ENCODE peak calls at places on chromosomes 7 and 10, in six cellular contexts. One of them, this sample, is unnamed.

GRCh38 chr10:6987536-6987945 is 407.5 kb upstream of the PRKCQ start:
- DNase-seq in stimulated activated naive CD8-positive, alpha-beta T cell treated with anti-CD3 and anti-CD28 coated beads, Interleukin-15, Interleukin-2, amounts not matched to agents 100 U/mL and 50 U/mL, for 24 hours: no peak
- DNase-seq in choroid plexus epithelial cell: no peak
- DNase-seq in NCI-H1436: no peak
- DNase-seq in mucosa of descending colon: no peak
- DNase-seq in chondrocyte: no peak
- DNase-seq in this sample: no peak

GRCh38 chr7:8115547-8116402 is 146.2 kb downstream of the ICA1 start:
- DNase-seq in NCI-H1436: no peak
- DNase-seq in stimulated activated naive CD8-positive, alpha-beta T cell treated with anti-CD3 and anti-CD28 coated beads, Interleukin-15, Interleukin-2, amounts not matched to agents 100 U/mL and 50 U/mL, for 24 hours: no peak
- DNase-seq in mucosa of descending colon: no peak
- DNase-seq in chondrocyte: no peak
- DNase-seq in choroid plexus epithelial cell: no peak
- DNase-seq in this sample: no peak

GRCh38 chr10:2214035-2214434 is 476.7 kb upstream of the ADARB2 start:
- DNase-seq in chondrocyte: no peak
- DNase-seq in NCI-H1436: no peak
- DNase-seq in stimulated activated naive CD8-positive, alpha-beta T cell treated with anti-CD3 and anti-CD28 coated beads, Interleukin-15, Interleukin-2, amounts not matched to agents 100 U/mL and 50 U/mL, for 24 hours: no peak
- DNase-seq in choroid plexus epithelial cell: peak
- DNase-seq in mucosa of descending colon: no peak
- DNase-seq in this sample: no peak

GRCh38 chr7:121485457-121486243 is 89.5 kb upstream of the FAM3C start:
- DNase-seq in chondrocyte: no peak
- DNase-seq in mucosa of descending colon: no peak
- DNase-seq in stimulated activated naive CD8-positive, alpha-beta T cell treated with anti-CD3 and anti-CD28 coated beads, Interleukin-15, Interleukin-2, amounts not matched to agents 100 U/mL and 50 U/mL, for 24 hours: no peak
- DNase-seq in NCI-H1436: no peak
- DNase-seq in choroid plexus epithelial cell: no peak
- DNase-seq in this sample: no peak

GRCh38 chr7:116671681-116672595 is at the start of gene MET:
- DNase-seq in stimulated activated naive CD8-positive, alpha-beta T cell treated with anti-CD3 and anti-CD28 coated beads, Interleukin-15, Interleukin-2, amounts not matched to agents 100 U/mL and 50 U/mL, for 24 hours: peak
- DNase-seq in mucosa of descending colon: peak
- DNase-seq in NCI-H1436: no peak
- DNase-seq in choroid plexus epithelial cell: peak
- DNase-seq in chondrocyte: peak
- DNase-seq in this sample: peak

GRCh38 chr10:50470798-50471582 is 152.8 kb downstream of the SGMS1 start:
- DNase-seq in choroid plexus epithelial cell: no peak
- DNase-seq in stimulated activated naive CD8-positive, alpha-beta T cell treated with anti-CD3 and anti-CD28 coated beads, Interleukin-15, Interleukin-2, amounts not matched to agents 100 U/mL and 50 U/mL, for 24 hours: no peak
- DNase-seq in chondrocyte: no peak
- DNase-seq in NCI-H1436: no peak
- DNase-seq in mucosa of descending colon: no peak
- DNase-seq in this sample: no peak

GRCh38 chr10:59047180-59047579 is 129.3 kb upstream of the PHYHIPL start:
- DNase-seq in mucosa of descending colon: no peak
- DNase-seq in NCI-H1436: peak
- DNase-seq in stimulated activated naive CD8-positive, alpha-beta T cell treated with anti-CD3 and anti-CD28 coated beads, Interleukin-15, Interleukin-2, amounts not matched to agents 100 U/mL and 50 U/mL, for 24 hours: no peak
- DNase-seq in choroid plexus epithelial cell: no peak
- DNase-seq in chondrocyte: no peak
- DNase-seq in this sample: no peak

GRCh38 chr10:103781329-103782061 is 73.9 kb downstream of the SH3PXD2A start:
- DNase-seq in NCI-H1436: no peak
- DNase-seq in stimulated activated naive CD8-positive, alpha-beta T cell treated with anti-CD3 and anti-CD28 coated beads, Interleukin-15, Interleukin-2, amounts not matched to agents 100 U/mL and 50 U/mL, for 24 hours: no peak
- DNase-seq in choroid plexus epithelial cell: peak
- DNase-seq in chondrocyte: no peak
- DNase-seq in mucosa of descending colon: peak
- DNase-seq in this sample: no peak

GRCh38 chr10:93995182-93995581 is 1.5 kb downstream of the PLCE1 start:
- DNase-seq in chondrocyte: no peak
- DNase-seq in mucosa of descending colon: no peak
- DNase-seq in stimulated activated naive CD8-positive, alpha-beta T cell treated with anti-CD3 and anti-CD28 coated beads, Interleukin-15, Interleukin-2, amounts not matched to agents 100 U/mL and 50 U/mL, for 24 hours: no peak
- DNase-seq in choroid plexus epithelial cell: no peak
- DNase-seq in NCI-H1436: no peak
- DNase-seq in this sample: no peak

GRCh38 chr10:24305551-24306506 is 96.9 kb downstream of the KIAA1217 start:
- DNase-seq in NCI-H1436: no peak
- DNase-seq in choroid plexus epithelial cell: peak
- DNase-seq in stimulated activated naive CD8-positive, alpha-beta T cell treated with anti-CD3 and anti-CD28 coated beads, Interleukin-15, Interleukin-2, amounts not matched to agents 100 U/mL and 50 U/mL, for 24 hours: no peak
- DNase-seq in mucosa of descending colon: no peak
- DNase-seq in chondrocyte: no peak
- DNase-seq in this sample: no peak

GRCh38 chr10:5014936-5015335 is 11.3 kb upstream of the AKR1C2 start:
- DNase-seq in mucosa of descending colon: no peak
- DNase-seq in NCI-H1436: no peak
- DNase-seq in choroid plexus epithelial cell: peak
- DNase-seq in chondrocyte: no peak
- DNase-seq in stimulated activated naive CD8-positive, alpha-beta T cell treated with anti-CD3 and anti-CD28 coated beads, Interleukin-15, Interleukin-2, amounts not matched to agents 100 U/mL and 50 U/mL, for 24 hours: no peak
- DNase-seq in this sample: no peak

GRCh38 chr10:74643586-74643956 is 182.8 kb upstream of the KAT6B start:
- DNase-seq in choroid plexus epithelial cell: no peak
- DNase-seq in mucosa of descending colon: no peak
- DNase-seq in NCI-H1436: no peak
- DNase-seq in chondrocyte: no peak
- DNase-seq in stimulated activated naive CD8-positive, alpha-beta T cell treated with anti-CD3 and anti-CD28 coated beads, Interleukin-15, Interleukin-2, amounts not matched to agents 100 U/mL and 50 U/mL, for 24 hours: no peak
- DNase-seq in this sample: no peak

GRCh38 chr10:49539320-49539885 is 482 bp upstream of the ERCC6 start:
- DNase-seq in NCI-H1436: peak
- DNase-seq in choroid plexus epithelial cell: peak
- DNase-seq in chondrocyte: no peak
- DNase-seq in mucosa of descending colon: peak
- DNase-seq in stimulated activated naive CD8-positive, alpha-beta T cell treated with anti-CD3 and anti-CD28 coated beads, Interleukin-15, Interleukin-2, amounts not matched to agents 100 U/mL and 50 U/mL, for 24 hours: no peak
- DNase-seq in this sample: no peak

GRCh38 chr7:143885951-143886350 is 16.0 kb downstream of the TCAF1 start:
- DNase-seq in chondrocyte: no peak
- DNase-seq in stimulated activated naive CD8-positive, alpha-beta T cell treated with anti-CD3 and anti-CD28 coated beads, Interleukin-15, Interleukin-2, amounts not matched to agents 100 U/mL and 50 U/mL, for 24 hours: no peak
- DNase-seq in mucosa of descending colon: no peak
- DNase-seq in NCI-H1436: no peak
- DNase-seq in choroid plexus epithelial cell: no peak
- DNase-seq in this sample: no peak

GRCh38 chr10:131857156-131858117 is 43.4 kb upstream of the PPP2R2D start:
- DNase-seq in choroid plexus epithelial cell: no peak
- DNase-seq in stimulated activated naive CD8-positive, alpha-beta T cell treated with anti-CD3 and anti-CD28 coated beads, Interleukin-15, Interleukin-2, amounts not matched to agents 100 U/mL and 50 U/mL, for 24 hours: no peak
- DNase-seq in mucosa of descending colon: no peak
- DNase-seq in NCI-H1436: no peak
- DNase-seq in chondrocyte: peak
- DNase-seq in this sample: no peak

GRCh38 chr7:137360087-137360679 is 16.6 kb upstream of the PTN start:
- DNase-seq in mucosa of descending colon: no peak
- DNase-seq in chondrocyte: no peak
- DNase-seq in stimulated activated naive CD8-positive, alpha-beta T cell treated with anti-CD3 and anti-CD28 coated beads, Interleukin-15, Interleukin-2, amounts not matched to agents 100 U/mL and 50 U/mL, for 24 hours: no peak
- DNase-seq in NCI-H1436: no peak
- DNase-seq in choroid plexus epithelial cell: peak
- DNase-seq in this sample: no peak

GRCh38 chr10:115935731-115936130 is 337.3 kb downstream of the GFRA1 start:
- DNase-seq in stimulated activated naive CD8-positive, alpha-beta T cell treated with anti-CD3 and anti-CD28 coated beads, Interleukin-15, Interleukin-2, amounts not matched to agents 100 U/mL and 50 U/mL, for 24 hours: no peak
- DNase-seq in mucosa of descending colon: no peak
- DNase-seq in choroid plexus epithelial cell: no peak
- DNase-seq in chondrocyte: no peak
- DNase-seq in NCI-H1436: no peak
- DNase-seq in this sample: no peak

GRCh38 chr7:125934539-125934938 is 1004.9 kb upstream of the POT1 start:
- DNase-seq in choroid plexus epithelial cell: no peak
- DNase-seq in mucosa of descending colon: no peak
- DNase-seq in chondrocyte: no peak
- DNase-seq in stimulated activated naive CD8-positive, alpha-beta T cell treated with anti-CD3 and anti-CD28 coated beads, Interleukin-15, Interleukin-2, amounts not matched to agents 100 U/mL and 50 U/mL, for 24 hours: no peak
- DNase-seq in NCI-H1436: peak
- DNase-seq in this sample: no peak

GRCh38 chr10:11225935-11226334 is 208.3 kb downstream of the CELF2 start:
- DNase-seq in mucosa of descending colon: peak
- DNase-seq in choroid plexus epithelial cell: no peak
- DNase-seq in chondrocyte: no peak
- DNase-seq in stimulated activated naive CD8-positive, alpha-beta T cell treated with anti-CD3 and anti-CD28 coated beads, Interleukin-15, Interleukin-2, amounts not matched to agents 100 U/mL and 50 U/mL, for 24 hours: peak
- DNase-seq in NCI-H1436: no peak
- DNase-seq in this sample: no peak

GRCh38 chr7:68041559-68041958 is 1044.9 kb downstream of the TYW1 start:
- DNase-seq in mucosa of descending colon: no peak
- DNase-seq in chondrocyte: no peak
- DNase-seq in choroid plexus epithelial cell: no peak
- DNase-seq in NCI-H1436: no peak
- DNase-seq in stimulated activated naive CD8-positive, alpha-beta T cell treated with anti-CD3 and anti-CD28 coated beads, Interleukin-15, Interleukin-2, amounts not matched to agents 100 U/mL and 50 U/mL, for 24 hours: no peak
- DNase-seq in this sample: no peak

GRCh38 chr7:24914465-24914859 is 65.5 kb downstream of the OSBPL3 start:
- DNase-seq in mucosa of descending colon: no peak
- DNase-seq in choroid plexus epithelial cell: no peak
- DNase-seq in stimulated activated naive CD8-positive, alpha-beta T cell treated with anti-CD3 and anti-CD28 coated beads, Interleukin-15, Interleukin-2, amounts not matched to agents 100 U/mL and 50 U/mL, for 24 hours: no peak
- DNase-seq in chondrocyte: no peak
- DNase-seq in NCI-H1436: no peak
- DNase-seq in this sample: no peak

GRCh38 chr10:103595933-103596726 is 102.6 kb downstream of the NEURL1 start:
- DNase-seq in choroid plexus epithelial cell: no peak
- DNase-seq in chondrocyte: no peak
- DNase-seq in stimulated activated naive CD8-positive, alpha-beta T cell treated with anti-CD3 and anti-CD28 coated beads, Interleukin-15, Interleukin-2, amounts not matched to agents 100 U/mL and 50 U/mL, for 24 hours: no peak
- DNase-seq in NCI-H1436: no peak
- DNase-seq in mucosa of descending colon: no peak
- DNase-seq in this sample: no peak

GRCh38 chr10:127997937-127998336 is 91.0 kb downstream of the PTPRE start:
- DNase-seq in chondrocyte: no peak
- DNase-seq in NCI-H1436: no peak
- DNase-seq in mucosa of descending colon: no peak
- DNase-seq in choroid plexus epithelial cell: peak
- DNase-seq in stimulated activated naive CD8-positive, alpha-beta T cell treated with anti-CD3 and anti-CD28 coated beads, Interleukin-15, Interleukin-2, amounts not matched to agents 100 U/mL and 50 U/mL, for 24 hours: no peak
- DNase-seq in this sample: no peak

GRCh38 chr7:54336800-54337199 is 205.4 kb upstream of the VSTM2A start:
- DNase-seq in chondrocyte: no peak
- DNase-seq in mucosa of descending colon: no peak
- DNase-seq in NCI-H1436: no peak
- DNase-seq in choroid plexus epithelial cell: no peak
- DNase-seq in stimulated activated naive CD8-positive, alpha-beta T cell treated with anti-CD3 and anti-CD28 coated beads, Interleukin-15, Interleukin-2, amounts not matched to agents 100 U/mL and 50 U/mL, for 24 hours: no peak
- DNase-seq in this sample: no peak

GRCh38 chr7:13830604-13830915 is 158.9 kb downstream of the ETV1 start:
- DNase-seq in stimulated activated naive CD8-positive, alpha-beta T cell treated with anti-CD3 and anti-CD28 coated beads, Interleukin-15, Interleukin-2, amounts not matched to agents 100 U/mL and 50 U/mL, for 24 hours: no peak
- DNase-seq in NCI-H1436: no peak
- DNase-seq in chondrocyte: no peak
- DNase-seq in choroid plexus epithelial cell: peak
- DNase-seq in mucosa of descending colon: no peak
- DNase-seq in this sample: no peak

GRCh38 chr10:28719789-28720436 is 42.6 kb downstream of the BAMBI start:
- DNase-seq in stimulated activated naive CD8-positive, alpha-beta T cell treated with anti-CD3 and anti-CD28 coated beads, Interleukin-15, Interleukin-2, amounts not matched to agents 100 U/mL and 50 U/mL, for 24 hours: no peak
- DNase-seq in NCI-H1436: no peak
- DNase-seq in choroid plexus epithelial cell: peak
- DNase-seq in chondrocyte: no peak
- DNase-seq in mucosa of descending colon: no peak
- DNase-seq in this sample: no peak

This sample was measured in NCI-H187 treated with DMSO at 0.1 percent for 48 hours.